ENCODE peak calls at places on chromosome 17, in six cellular contexts. E is RCC 7860; Z is lower leg skin; F is foreskin melanocyte; S is activated T-helper 1 cell treated with anti-CD3 and anti-CD28 coated beads, Interleukin-2, amount 50 U/mL, for 16 hours; C is GM12878. O is an unnamed sample.

GRCh38 chr17:13822671-13823070 is 220.9 kb upstream of the HS3ST3A1 start:
- DNase-seq in C (no peak), Z (no peak), S (no peak), F (no peak), E (no peak), O (no peak)

GRCh38 chr17:979539-980405 is at the start of gene NXN:
- DNase-seq in F (no peak), E (peak; percentile 48), Z (peak; percentile 68), S (peak; percentile 89), C (no peak), O (peak; percentile 28)

GRCh38 chr17:77654296-77654695 is 304.2 kb upstream of the TNRC6C start:
- DNase-seq in E (no peak), Z (no peak), S (no peak), F (no peak), C (no peak), O (no peak)

GRCh38 chr17:72922223-72922622 is 170.3 kb downstream of the SLC39A11 start:
- DNase-seq in S (no peak), Z (no peak), E (no peak), F (no peak), C (no peak), O (no peak)

GRCh38 chr17:27315322-27315721 is 21.4 kb downstream of the WSB1 start:
- DNase-seq in C (no peak), F (peak; percentile 52), S (no peak), E (no peak), Z (no peak), O (no peak)

GRCh38 chr17:34584805-34585416 is 5.5 kb downstream of the TMEM132E start:
- DNase-seq in Z (no peak), C (no peak), F (no peak), S (no peak), E (no peak), O (no peak)

GRCh38 chr17:81651692-81652091 is 4.7 kb downstream of the PDE6G start:
- DNase-seq in F (peak; percentile 32), C (no peak), Z (no peak), S (no peak), E (peak; percentile 79), O (no peak)

GRCh38 chr17:3818786-3819185 is 17.8 kb upstream of the ITGAE start:
- DNase-seq in F (no peak), E (peak; percentile 58), Z (no peak), S (no peak), C (no peak), O (no peak)

GRCh38 chr17:80365983-80366382 is 49.0 kb upstream of the ENDOV start:
- DNase-seq in S (no peak), F (no peak), C (no peak), E (no peak), Z (no peak), O (no peak)

GRCh38 chr17:67680445-67681224 is 37.1 kb upstream of the NOL11 start:
- DNase-seq in F (no peak), S (no peak), E (no peak), C (no peak), Z (no peak), O (peak; percentile 9)

GRCh38 chr17:78971764-78972506 is 7.8 kb downstream of the LGALS3BP start:
- DNase-seq in Z (no peak), F (no peak), C (no peak), E (no peak), S (no peak), O (no peak)

GRCh38 chr17:20114466-20114865 is 105.3 kb downstream of the SPECC1 start:
- DNase-seq in F (peak; percentile 53), C (no peak), Z (no peak), E (no peak), S (no peak), O (no peak)

GRCh38 chr17:58005031-58005727 is 1.9 kb downstream of the SRSF1 start:
- DNase-seq in F (no peak), E (no peak), C (no peak), Z (no peak), S (no peak), O (no peak)

GRCh38 chr17:78237403-78238012 is 6.1 kb downstream of the TMEM235 start:
- DNase-seq in Z (no peak), C (no peak), E (no peak), S (no peak), F (no peak), O (no peak)

GRCh38 chr17:29140051-29140582 is 40.1 kb downstream of the MYO18A start:
- DNase-seq in C (no peak), F (peak; percentile 60), Z (peak; percentile 76), E (no peak), S (peak; percentile 64), O (peak; percentile 85)

GRCh38 chr17:39547713-39548478 is 59.8 kb downstream of the NEUROD2 start:
- DNase-seq in E (peak; percentile 22), S (peak; percentile 59), F (peak; percentile 28), C (peak; percentile 31), Z (peak; percentile 67), O (peak; percentile 31)

GRCh38 chr17:10789694-10790271 is 14.1 kb downstream of the TMEM238L start:
- DNase-seq in F (no peak), E (no peak), S (no peak), C (no peak), Z (no peak), O (no peak)

GRCh38 chr17:39164675-39165143 is 1.3 kb downstream of the ARL5C start:
- DNase-seq in S (peak; percentile 55), F (peak; percentile 83), C (peak; percentile 53), Z (peak; percentile 71), E (peak; percentile 28), O (peak; percentile 80)

GRCh38 chr17:68228817-68229570 is 18.8 kb upstream of the AMZ2 start:
- DNase-seq in S (no peak), Z (no peak), E (no peak), C (no peak), F (no peak), O (no peak)

GRCh38 chr17:64615025-64615677 is 47.0 kb downstream of the SMURF2 start:
- DNase-seq in C (no peak), S (no peak), E (no peak), Z (no peak), F (no peak), O (no peak)

GRCh38 chr17:78131172-78132085 is 858 bp downstream of the TMC8 start:
- DNase-seq in S (no peak), Z (no peak), C (no peak), F (no peak), E (no peak), O (no peak)